ENCODE peak calls at places on chromosomes 3 and 15, in seven cellular contexts. T is LoVo; R is body of pancreas; K is HuH-7; O is psoas muscle; C is activated T-cell treated with anti-CD3 and anti-CD28 coated beads, Interleukin-2, amount 50 U/mL, for 1 hour; J is mammary epithelial cell. A is an unnamed sample.
A peak's percentile ranks its signal among the peaks of the same experiment; 100 is the strongest.

GRCh38 chr3:72891053-72891855 is 3.4 kb downstream of the GXYLT2 start:
- DNase-seq in K (no peak), J (peak; percentile 77), R (peak; percentile 46), O (peak; percentile 52), T (peak; percentile 47), C (no peak), A (no peak)

GRCh38 chr3:148128136-148128535 is 569.6 kb upstream of the AGTR1 start:
- DNase-seq in T (no peak), O (no peak), R (no peak), C (no peak), K (peak; percentile 1), J (no peak), A (no peak)

GRCh38 chr3:13199006-13199776 is 126.0 kb upstream of the IQSEC1 start:
- DNase-seq in J (no peak), R (no peak), C (peak; percentile 9), K (no peak), T (no peak), O (no peak), A (no peak)

GRCh38 chr3:158107508-158108095 is 1.4 kb upstream of the SHOX2 start:
- DNase-seq in R (no peak), C (no peak), T (no peak), K (no peak), O (no peak), J (no peak), A (no peak)

GRCh38 chr15:58545307-58546065 is 113.7 kb downstream of the LIPC start:
- DNase-seq in K (no peak), C (no peak), R (no peak), O (no peak), T (no peak), J (no peak), A (no peak)

GRCh38 chr3:58217209-58217811 is 6.5 kb upstream of the DNASE1L3 start:
- DNase-seq in K (peak; percentile 28), O (peak; percentile 60), J (peak; percentile 95), C (peak; percentile 53), R (peak; percentile 88), T (peak; percentile 82), A (peak; percentile 76)

GRCh38 chr3:54983266-54983910 is 55.5 kb upstream of the LRTM1 start:
- DNase-seq in T (no peak), O (no peak), K (no peak), C (no peak), J (no peak), R (no peak), A (no peak)

GRCh38 chr3:134326760-134327593 is 47.3 kb downstream of the AMOTL2 start:
- DNase-seq in C (no peak), K (peak; percentile 67), R (peak; percentile 69), J (peak; percentile 86), T (peak; percentile 51), O (peak; percentile 73), A (no peak)

GRCh38 chr3:177633671-177634207 is 436.5 kb upstream of the TBL1XR1 start:
- DNase-seq in C (no peak), O (no peak), R (no peak), K (no peak), T (no peak), J (no peak), A (no peak)

GRCh38 chr3:13013595-13013993 is 59.6 kb downstream of the IQSEC1 start:
- DNase-seq in O (no peak), J (no peak), R (no peak), C (peak; percentile 18), K (no peak), T (no peak), A (no peak)

GRCh38 chr3:50815844-50816243 is 141.1 kb downstream of the DOCK3 start:
- DNase-seq in K (no peak), R (no peak), O (no peak), T (no peak), J (peak; percentile 67), C (no peak), A (no peak)

GRCh38 chr15:49876401-49877038 is 242.5 kb downstream of the ATP8B4 start:
- DNase-seq in R (peak; percentile 43), O (no peak), J (peak; percentile 38), C (no peak), K (peak; percentile 43), T (no peak), A (peak; percentile 4)

GRCh38 chr3:152151216-152151874 is 117.4 kb upstream of the MBNL1 start:
- DNase-seq in T (no peak), R (no peak), J (peak; percentile 27), C (no peak), K (no peak), O (no peak), A (no peak)

GRCh38 chr3:49454457-49454856 is 15.6 kb upstream of the DAG1 start:
- DNase-seq in O (no peak), T (no peak), K (no peak), C (no peak), R (peak; percentile 86), J (peak; percentile 47), A (no peak)

GRCh38 chr3:10883478-10884234 is 67.6 kb downstream of the SLC6A11 start:
- DNase-seq in R (peak; percentile 5), O (no peak), K (peak; percentile 66), J (peak; percentile 43), T (peak; percentile 9), C (no peak), A (peak; percentile 31)

GRCh38 chr3:64238971-64239667 is 13.9 kb upstream of the PRICKLE2 start:
- DNase-seq in J (peak; percentile 83), T (peak; percentile 36), K (no peak), O (peak; percentile 76), C (no peak), R (peak; percentile 61), A (peak; percentile 57)

GRCh38 chr15:48493084-48493762 is 152.3 kb downstream of the FBN1 start:
- DNase-seq in J (peak; percentile 73), K (no peak), O (no peak), R (peak; percentile 12), C (no peak), T (no peak), A (no peak)

GRCh38 chr15:57554063-57554820 is 37.5 kb upstream of the MYZAP start:
- DNase-seq in J (no peak), C (no peak), O (no peak), T (no peak), R (no peak), K (no peak), A (no peak)

GRCh38 chr3:48419597-48419996 is 10.3 kb downstream of the PLXNB1 start:
- DNase-seq in K (no peak), J (no peak), T (no peak), O (no peak), R (no peak), C (no peak), A (no peak)

GRCh38 chr3:52827866-52828376 is 2.6 kb downstream of the ITIH4 start:
- DNase-seq in J (no peak), K (peak; percentile 43), C (no peak), T (no peak), O (no peak), R (peak; percentile 87), A (no peak)

GRCh38 chr3:149277338-149277813 is 55.7 kb upstream of the CP start:
- DNase-seq in O (no peak), T (peak; percentile 58), J (peak; percentile 78), R (no peak), C (no peak), K (peak; percentile 36), A (no peak)